ENCODE peak calls at places on chromosome 22, in seven cellular contexts. One of them, this sample, is unnamed.

GRCh38 chr22:30453731-30454510 is 17.9 kb downstream of the SEC14L3 start:
- DNase-seq in uterus: no peak
- DNase-seq in ovary: no peak
- DNase-seq in vagina: no peak
- DNase-seq in Peyer's patch: no peak
- DNase-seq in endothelial cell of umbilical vein: no peak
- DNase-seq in sigmoid colon: no peak
- DNase-seq in this sample: no peak

GRCh38 chr22:44389181-44389580 is 76.4 kb upstream of the SHISAL1 start:
- DNase-seq in vagina: no peak
- DNase-seq in uterus: no peak
- DNase-seq in sigmoid colon: peak
- DNase-seq in Peyer's patch: no peak
- DNase-seq in ovary: peak
- DNase-seq in endothelial cell of umbilical vein: no peak
- DNase-seq in this sample: no peak

GRCh38 chr22:19788661-19789225 is 28.2 kb downstream of the TBX1 start:
- DNase-seq in vagina: no peak
- DNase-seq in uterus: no peak
- DNase-seq in endothelial cell of umbilical vein: no peak
- DNase-seq in ovary: peak
- DNase-seq in sigmoid colon: no peak
- DNase-seq in Peyer's patch: no peak
- DNase-seq in this sample: no peak

GRCh38 chr22:18130699-18131429 is 19.1 kb upstream of the USP18 start:
- DNase-seq in uterus: no peak
- DNase-seq in vagina: no peak
- DNase-seq in sigmoid colon: no peak
- DNase-seq in ovary: no peak
- DNase-seq in endothelial cell of umbilical vein: no peak
- DNase-seq in Peyer's patch: no peak
- DNase-seq in this sample: no peak

GRCh38 chr22:24153353-24153752 is 27.9 kb upstream of the SUSD2 start:
- DNase-seq in vagina: no peak
- DNase-seq in endothelial cell of umbilical vein: no peak
- DNase-seq in Peyer's patch: peak
- DNase-seq in sigmoid colon: no peak
- DNase-seq in uterus: no peak
- DNase-seq in ovary: no peak
- DNase-seq in this sample: no peak

GRCh38 chr22:24810043-24810749 is 4.2 kb downstream of the SGSM1 start:
- DNase-seq in ovary: no peak
- DNase-seq in Peyer's patch: no peak
- DNase-seq in endothelial cell of umbilical vein: peak
- DNase-seq in vagina: no peak
- DNase-seq in sigmoid colon: peak
- DNase-seq in uterus: peak
- DNase-seq in this sample: peak

GRCh38 chr22:39170825-39171622 is 18.5 kb upstream of the CBX7 start:
- DNase-seq in endothelial cell of umbilical vein: peak
- DNase-seq in uterus: peak
- DNase-seq in ovary: peak
- DNase-seq in sigmoid colon: peak
- DNase-seq in Peyer's patch: peak
- DNase-seq in vagina: no peak
- DNase-seq in this sample: peak

GRCh38 chr22:23168381-23169031 is 11.8 kb upstream of the BCR start:
- DNase-seq in vagina: no peak
- DNase-seq in ovary: no peak
- DNase-seq in endothelial cell of umbilical vein: no peak
- DNase-seq in Peyer's patch: no peak
- DNase-seq in sigmoid colon: no peak
- DNase-seq in uterus: no peak
- DNase-seq in this sample: no peak

GRCh38 chr22:42437488-42438292 is 5.5 kb upstream of the NFAM1 start:
- DNase-seq in endothelial cell of umbilical vein: peak
- DNase-seq in ovary: peak
- DNase-seq in Peyer's patch: peak
- DNase-seq in sigmoid colon: peak
- DNase-seq in vagina: no peak
- DNase-seq in uterus: peak
- DNase-seq in this sample: peak

GRCh38 chr22:43136255-43136654 is 6.9 kb downstream of the MCAT start:
- DNase-seq in uterus: no peak
- DNase-seq in Peyer's patch: peak
- DNase-seq in sigmoid colon: no peak
- DNase-seq in ovary: no peak
- DNase-seq in endothelial cell of umbilical vein: peak
- DNase-seq in vagina: no peak
- DNase-seq in this sample: peak

GRCh38 chr22:46356496-46357185 is 21.1 kb downstream of the TRMU start:
- DNase-seq in uterus: no peak
- DNase-seq in endothelial cell of umbilical vein: no peak
- DNase-seq in sigmoid colon: no peak
- DNase-seq in Peyer's patch: no peak
- DNase-seq in ovary: peak
- DNase-seq in vagina: no peak
- DNase-seq in this sample: no peak

GRCh38 chr22:30754971-30755759 is 60.5 kb downstream of the OSBP2 start:
- DNase-seq in vagina: no peak
- DNase-seq in endothelial cell of umbilical vein: peak
- DNase-seq in sigmoid colon: peak
- DNase-seq in uterus: peak
- DNase-seq in Peyer's patch: peak
- DNase-seq in ovary: no peak
- DNase-seq in this sample: peak

GRCh38 chr22:21629262-21630149 is at the start of gene YDJC:
- DNase-seq in sigmoid colon: peak
- DNase-seq in ovary: peak
- DNase-seq in uterus: peak
- DNase-seq in vagina: no peak
- DNase-seq in Peyer's patch: peak
- DNase-seq in endothelial cell of umbilical vein: peak
- DNase-seq in this sample: peak
- TF ChIP-seq POLR2A in sigmoid colon: peak
- TF ChIP-seq POLR2A in ovary: peak
- TF ChIP-seq POLR2A in uterus: no peak
- TF ChIP-seq POLR2A in vagina: peak
- TF ChIP-seq POLR2A in Peyer's patch: peak
- TF ChIP-seq POLR2A in endothelial cell of umbilical vein: peak
- TF ChIP-seq POLR2A in this sample: no peak

DNA sequence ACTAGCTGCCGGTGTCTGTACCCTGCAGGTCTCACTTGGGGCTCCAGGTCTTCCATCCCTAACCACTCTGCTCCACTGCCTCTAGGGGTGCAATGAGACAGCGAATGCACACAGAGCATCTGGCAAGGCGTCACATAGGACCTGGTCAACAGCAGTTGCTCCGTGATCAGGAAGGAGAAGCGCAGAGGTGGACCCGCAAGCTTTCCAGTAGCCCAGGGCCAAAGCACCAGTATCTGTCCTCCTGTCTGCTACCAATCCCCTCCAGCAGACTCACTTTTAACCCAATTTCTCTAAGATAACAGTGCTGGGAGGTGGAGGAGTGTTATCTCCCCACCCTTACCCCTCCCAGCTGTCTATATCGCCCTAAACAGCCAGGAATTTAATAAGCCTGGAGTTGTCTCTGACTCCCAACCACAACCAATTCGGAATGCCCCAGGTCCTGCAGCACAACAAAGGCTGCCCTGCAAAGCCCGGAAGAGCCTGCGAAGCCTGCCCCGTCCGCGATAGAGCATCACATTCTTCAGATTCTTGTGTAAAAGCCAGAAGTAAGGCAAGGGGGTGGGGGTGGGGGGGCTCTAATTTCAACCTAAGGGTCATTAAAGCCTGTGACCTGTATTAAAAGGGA is 19.3 kb downstream of the MYH9 start:
- DNase-seq in Peyer's patch: no peak
- DNase-seq in sigmoid colon: no peak
- DNase-seq in endothelial cell of umbilical vein: peak
- DNase-seq in vagina: no peak
- DNase-seq in uterus: no peak
- DNase-seq in ovary: no peak
- DNase-seq in this sample: no peak
- H3K4me3 ChIP-seq in Peyer's patch: peak
- H3K4me3 ChIP-seq in sigmoid colon: peak
- H3K4me3 ChIP-seq in endothelial cell of umbilical vein: no peak
- H3K4me3 ChIP-seq in vagina: peak
- H3K4me3 ChIP-seq in uterus: peak
- H3K4me3 ChIP-seq in ovary: peak
- H3K4me3 ChIP-seq in this sample: no peak

DNA sequence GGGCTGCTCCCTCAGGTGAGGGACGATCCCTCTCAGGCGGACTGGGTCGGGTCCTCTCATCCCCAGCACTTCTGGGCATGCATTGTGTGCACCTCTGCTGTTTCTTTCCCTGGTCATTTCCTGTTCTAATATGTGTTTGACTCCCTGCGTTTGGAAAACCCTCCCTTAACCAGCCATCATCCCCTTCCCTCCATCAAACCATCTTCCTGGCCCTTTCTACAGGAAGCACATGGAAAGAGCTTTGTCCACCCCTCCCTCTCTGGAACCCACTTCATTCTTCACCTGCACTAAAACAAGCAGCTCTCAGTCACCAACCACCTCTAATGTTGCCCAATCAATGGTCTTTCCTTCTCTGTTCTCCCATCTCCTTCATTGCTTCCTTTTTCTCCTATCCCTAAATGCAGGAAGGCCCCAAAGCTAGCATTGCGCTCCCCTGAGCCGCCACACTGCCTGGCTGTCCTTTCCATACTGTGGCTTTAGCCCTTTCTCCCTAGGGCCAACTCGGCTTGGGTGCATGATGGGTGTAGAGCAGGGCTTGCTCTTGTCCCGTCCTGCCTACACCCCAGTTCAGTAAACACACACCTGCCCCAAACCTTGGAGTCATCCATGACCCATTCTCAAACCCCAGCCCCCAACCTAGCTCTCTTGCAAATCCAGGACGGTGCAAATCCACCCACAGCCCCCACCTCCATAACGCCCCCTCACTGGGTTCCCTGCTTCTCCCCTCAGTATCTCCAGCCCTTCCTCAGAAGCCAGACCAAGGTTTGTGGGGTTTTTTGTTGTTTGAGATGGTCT is 5.4 kb upstream of the GAS2L1 start:
- DNase-seq in ovary: peak
- DNase-seq in endothelial cell of umbilical vein: no peak
- DNase-seq in uterus: no peak
- DNase-seq in sigmoid colon: no peak
- DNase-seq in vagina: no peak
- DNase-seq in Peyer's patch: no peak
- DNase-seq in this sample: no peak
- TF ChIP-seq POLR2A in ovary: no peak
- TF ChIP-seq POLR2A in endothelial cell of umbilical vein: no peak
- TF ChIP-seq POLR2A in uterus: no peak
- TF ChIP-seq POLR2A in sigmoid colon: no peak
- TF ChIP-seq POLR2A in vagina: no peak
- TF ChIP-seq POLR2A in Peyer's patch: no peak
- TF ChIP-seq POLR2A in this sample: no peak

GRCh38 chr22:27317961-27318360 is 483.6 kb downstream of the MN1 start:
- DNase-seq in uterus: no peak
- DNase-seq in ovary: no peak
- DNase-seq in Peyer's patch: no peak
- DNase-seq in endothelial cell of umbilical vein: no peak
- DNase-seq in sigmoid colon: no peak
- DNase-seq in vagina: no peak
- DNase-seq in this sample: no peak
- H3K4me3 ChIP-seq in uterus: no peak
- H3K4me3 ChIP-seq in ovary: no peak
- H3K4me3 ChIP-seq in Peyer's patch: no peak
- H3K4me3 ChIP-seq in endothelial cell of umbilical vein: no peak
- H3K4me3 ChIP-seq in sigmoid colon: no peak
- H3K4me3 ChIP-seq in vagina: no peak
- H3K4me3 ChIP-seq in this sample: no peak

This sample was measured in stomach.